ENCODE peak calls at places on chromosomes 7 and 10, in seven cellular contexts. One of them, this sample, is unnamed.

GRCh38 chr10:45407542-45407941 is 33.5 kb downstream of the ALOX5 start:
- DNase-seq in HT-29: no peak
- DNase-seq in NCI-H1417: no peak
- DNase-seq in psoas muscle: no peak
- DNase-seq in stimulated activated CD4-positive, alpha-beta T cell treated with anti-CD3 and anti-CD28 coated beads, Interleukin-1b, Interleukin-23, amount 100 ng/mL, for 4 hours: no peak
- DNase-seq in endothelial cell: no peak
- DNase-seq in HL-60: no peak
- DNase-seq in this sample: no peak

GRCh38 chr7:95921543-95921942 is 149.2 kb downstream of the DYNC1I1 start:
- DNase-seq in stimulated activated CD4-positive, alpha-beta T cell treated with anti-CD3 and anti-CD28 coated beads, Interleukin-1b, Interleukin-23, amount 100 ng/mL, for 4 hours: no peak
- DNase-seq in endothelial cell: no peak
- DNase-seq in psoas muscle: no peak
- DNase-seq in HT-29: peak
- DNase-seq in HL-60: no peak
- DNase-seq in NCI-H1417: no peak
- DNase-seq in this sample: no peak

GRCh38 chr7:5629941-5630340 is 151.5 kb downstream of the RNF216 start:
- DNase-seq in stimulated activated CD4-positive, alpha-beta T cell treated with anti-CD3 and anti-CD28 coated beads, Interleukin-1b, Interleukin-23, amount 100 ng/mL, for 4 hours: no peak
- DNase-seq in endothelial cell: no peak
- DNase-seq in NCI-H1417: no peak
- DNase-seq in HT-29: no peak
- DNase-seq in psoas muscle: peak
- DNase-seq in HL-60: no peak
- DNase-seq in this sample: no peak

GRCh38 chr10:132243646-132244045 is 56.9 kb downstream of the DPYSL4 start:
- DNase-seq in psoas muscle: no peak
- DNase-seq in HT-29: no peak
- DNase-seq in NCI-H1417: no peak
- DNase-seq in HL-60: no peak
- DNase-seq in endothelial cell: no peak
- DNase-seq in stimulated activated CD4-positive, alpha-beta T cell treated with anti-CD3 and anti-CD28 coated beads, Interleukin-1b, Interleukin-23, amount 100 ng/mL, for 4 hours: no peak
- DNase-seq in this sample: no peak

GRCh38 chr7:43454936-43455518 is 127.9 kb upstream of the STK17A start:
- DNase-seq in NCI-H1417: peak
- DNase-seq in HL-60: no peak
- DNase-seq in endothelial cell: no peak
- DNase-seq in stimulated activated CD4-positive, alpha-beta T cell treated with anti-CD3 and anti-CD28 coated beads, Interleukin-1b, Interleukin-23, amount 100 ng/mL, for 4 hours: no peak
- DNase-seq in HT-29: peak
- DNase-seq in psoas muscle: no peak
- DNase-seq in this sample: peak

GRCh38 chr7:117458977-117459583 is 20.7 kb upstream of the CFTR start:
- DNase-seq in HL-60: no peak
- DNase-seq in HT-29: peak
- DNase-seq in NCI-H1417: peak
- DNase-seq in stimulated activated CD4-positive, alpha-beta T cell treated with anti-CD3 and anti-CD28 coated beads, Interleukin-1b, Interleukin-23, amount 100 ng/mL, for 4 hours: no peak
- DNase-seq in endothelial cell: no peak
- DNase-seq in psoas muscle: no peak
- DNase-seq in this sample: no peak

GRCh38 chr10:14353291-14353913 is 22.7 kb upstream of the FRMD4A start:
- DNase-seq in stimulated activated CD4-positive, alpha-beta T cell treated with anti-CD3 and anti-CD28 coated beads, Interleukin-1b, Interleukin-23, amount 100 ng/mL, for 4 hours: no peak
- DNase-seq in HT-29: no peak
- DNase-seq in HL-60: no peak
- DNase-seq in NCI-H1417: peak
- DNase-seq in psoas muscle: no peak
- DNase-seq in endothelial cell: no peak
- DNase-seq in this sample: no peak

GRCh38 chr7:158449266-158449665 is 138.4 kb downstream of the PTPRN2 start:
- DNase-seq in HL-60: no peak
- DNase-seq in psoas muscle: no peak
- DNase-seq in endothelial cell: no peak
- DNase-seq in stimulated activated CD4-positive, alpha-beta T cell treated with anti-CD3 and anti-CD28 coated beads, Interleukin-1b, Interleukin-23, amount 100 ng/mL, for 4 hours: no peak
- DNase-seq in NCI-H1417: no peak
- DNase-seq in HT-29: no peak
- DNase-seq in this sample: no peak

GRCh38 chr10:132107211-132107946 is 41.6 kb downstream of the JAKMIP3 start:
- DNase-seq in HT-29: no peak
- DNase-seq in stimulated activated CD4-positive, alpha-beta T cell treated with anti-CD3 and anti-CD28 coated beads, Interleukin-1b, Interleukin-23, amount 100 ng/mL, for 4 hours: no peak
- DNase-seq in endothelial cell: no peak
- DNase-seq in HL-60: no peak
- DNase-seq in NCI-H1417: peak
- DNase-seq in psoas muscle: peak
- DNase-seq in this sample: no peak

GRCh38 chr7:106611911-106612310 is 49.0 kb downstream of the CCDC71L start:
- DNase-seq in NCI-H1417: no peak
- DNase-seq in HL-60: no peak
- DNase-seq in HT-29: no peak
- DNase-seq in endothelial cell: no peak
- DNase-seq in psoas muscle: no peak
- DNase-seq in stimulated activated CD4-positive, alpha-beta T cell treated with anti-CD3 and anti-CD28 coated beads, Interleukin-1b, Interleukin-23, amount 100 ng/mL, for 4 hours: no peak
- DNase-seq in this sample: no peak

GRCh38 chr10:44281089-44281613 is 103.7 kb downstream of the CXCL12 start:
- DNase-seq in HL-60: no peak
- DNase-seq in endothelial cell: no peak
- DNase-seq in psoas muscle: peak
- DNase-seq in stimulated activated CD4-positive, alpha-beta T cell treated with anti-CD3 and anti-CD28 coated beads, Interleukin-1b, Interleukin-23, amount 100 ng/mL, for 4 hours: no peak
- DNase-seq in HT-29: no peak
- DNase-seq in NCI-H1417: no peak
- DNase-seq in this sample: no peak

GRCh38 chr7:142908921-142909870 is 23.7 kb upstream of the TRPV6 start:
- DNase-seq in endothelial cell: peak
- DNase-seq in psoas muscle: no peak
- DNase-seq in NCI-H1417: peak
- DNase-seq in stimulated activated CD4-positive, alpha-beta T cell treated with anti-CD3 and anti-CD28 coated beads, Interleukin-1b, Interleukin-23, amount 100 ng/mL, for 4 hours: no peak
- DNase-seq in HT-29: peak
- DNase-seq in HL-60: peak
- DNase-seq in this sample: peak